ENCODE peak calls at places on chromosomes 6 and 20, in seven cellular contexts. X is breast epithelium; O is PC-9; Y is IMR-90; C is pancreas; T is right cardiac atrium; L is CD8-positive, alpha-beta memory T cell. V is an unnamed sample. For H3K4me1, the result is how much of the 10 kb centered on the place peaks cover.

GRCh38 chr6:617485-618100 is 39.3 kb downstream of the HUS1B start:
- DNase-seq in X (peak), O (peak), Y (no peak), C (no peak), T (no peak), L (peak), V (no peak)

GRCh38 chr20:24691901-24692351 is 222.5 kb downstream of the SYNDIG1 start:
- DNase-seq in X (peak), O (no peak), Y (no peak), C (no peak), T (no peak), L (no peak), V (no peak)

GRCh38 chr6:108477034-108477433 is 83.7 kb upstream of the FOXO3 start:
- DNase-seq in X (no peak), O (no peak), Y (no peak), C (no peak), T (no peak), L (no peak), V (no peak)

GRCh38 chr6:158718431-158719126 is 68.7 kb downstream of the SYTL3 start:
- DNase-seq in X (no peak), O (no peak), Y (no peak), C (peak), T (no peak), L (no peak), V (peak)

GRCh38 chr6:31007694-31008093 is 2.6 kb upstream of the MUC22 start:
- DNase-seq in X (no peak), O (peak), Y (peak), C (no peak), T (no peak), L (no peak), V (no peak)

GRCh38 chr6:75830959-75831885 is 82.2 kb downstream of the MYO6 start:
- DNase-seq in X (no peak), O (no peak), Y (peak), C (no peak), T (no peak), L (no peak), V (no peak)

GRCh38 chr20:9945406-9945805 is 89.4 kb upstream of the ANKEF1 start:
- DNase-seq in X (no peak), O (no peak), Y (peak), C (no peak), T (no peak), L (no peak), V (no peak)

GRCh38 chr6:37168809-37169457 is 1.0 kb upstream of the PIM1 start:
- DNase-seq in X (no peak), O (no peak), Y (no peak), C (no peak), T (peak), L (no peak), V (no peak)

GRCh38 chr6:168782211-168782729 is 341.3 kb downstream of the SMOC2 start:
- DNase-seq in X (no peak), O (no peak), Y (no peak), C (no peak), T (no peak), L (no peak), V (no peak)

GRCh38 chr20:11917663-11918062 is at the start of gene BTBD3:
- DNase-seq in X (peak), O (no peak), Y (peak), C (peak), T (peak), L (no peak), V (no peak)

GRCh38 chr20:20207291-20207690 is 155.0 kb downstream of the CFAP61 start:
- DNase-seq in X (no peak), O (no peak), Y (no peak), C (no peak), T (no peak), L (no peak), V (peak)

GRCh38 chr6:93418113-93418447 is 1.3 kb downstream of the EPHA7 start:
- DNase-seq in X (no peak), O (no peak), Y (no peak), C (no peak), T (no peak), L (no peak), V (no peak)

GRCh38 chr6:19269341-19269898 is 567.8 kb upstream of the ID4 start:
- DNase-seq in X (no peak), O (peak), Y (no peak), C (no peak), T (no peak), L (no peak), V (no peak)

GRCh38 chr6:140968062-140968461 is 1164.7 kb upstream of the GJE1 start:
- DNase-seq in X (no peak), O (no peak), Y (no peak), C (no peak), T (no peak), L (no peak), V (no peak)

GRCh38 chr6:141463237-141463977 is 669.3 kb upstream of the GJE1 start:
- DNase-seq in X (no peak), O (no peak), Y (peak), C (no peak), T (no peak), L (no peak), V (no peak)

GRCh38 chr20:62142252-62143117 is 709 bp downstream of the PSMA7 start:
- DNase-seq in X (no peak), O (no peak), Y (no peak), C (no peak), T (peak), L (no peak), V (no peak)

DNA sequence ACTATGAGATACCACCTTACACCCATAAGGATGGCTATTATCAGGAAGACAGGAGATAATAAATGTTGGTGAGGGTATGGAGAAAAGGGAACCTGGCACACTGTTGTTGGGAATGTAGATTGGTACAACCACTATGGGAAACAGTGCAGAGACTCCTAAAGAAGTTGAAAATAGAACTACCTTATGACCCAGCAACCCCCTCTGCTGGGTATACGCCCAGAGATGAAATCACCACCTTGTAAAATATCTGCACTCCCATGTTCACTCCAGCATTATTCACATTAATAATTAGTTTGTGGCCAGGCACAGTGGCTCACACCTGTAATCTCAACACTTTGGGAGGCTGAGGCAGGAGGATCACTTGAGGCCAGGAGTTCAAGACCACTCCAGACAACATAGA is 26.8 kb downstream of the ZBTB9 start:
- DNase-seq in X (no peak), O (no peak), Y (no peak), C (no peak), T (no peak), L (no peak), V (no peak)
- H3K4me1 ChIP-seq in X (under half), O (under half), Y (under half), C (under half), T (under half), L (under half), V (under half)

GRCh38 chr20:59025086-59025485 is 5.9 kb downstream of the TUBB1 start:
- DNase-seq in X (no peak), O (no peak), Y (no peak), C (no peak), T (no peak), L (no peak), V (no peak)

GRCh38 chr20:59025511-59025910 is 6.3 kb downstream of the TUBB1 start:
- DNase-seq in X (no peak), O (no peak), Y (no peak), C (no peak), T (no peak), L (no peak), V (no peak)

GRCh38 chr20:59026904-59027745 is 5.0 kb downstream of the ATP5F1E start:
- DNase-seq in X (no peak), O (no peak), Y (no peak), C (no peak), T (no peak), L (no peak), V (no peak)

GRCh38 chr20:59028812-59029211 is 3.3 kb downstream of the ATP5F1E start:
- DNase-seq in X (no peak), O (no peak), Y (peak), C (no peak), T (no peak), L (no peak), V (no peak)

DNA sequence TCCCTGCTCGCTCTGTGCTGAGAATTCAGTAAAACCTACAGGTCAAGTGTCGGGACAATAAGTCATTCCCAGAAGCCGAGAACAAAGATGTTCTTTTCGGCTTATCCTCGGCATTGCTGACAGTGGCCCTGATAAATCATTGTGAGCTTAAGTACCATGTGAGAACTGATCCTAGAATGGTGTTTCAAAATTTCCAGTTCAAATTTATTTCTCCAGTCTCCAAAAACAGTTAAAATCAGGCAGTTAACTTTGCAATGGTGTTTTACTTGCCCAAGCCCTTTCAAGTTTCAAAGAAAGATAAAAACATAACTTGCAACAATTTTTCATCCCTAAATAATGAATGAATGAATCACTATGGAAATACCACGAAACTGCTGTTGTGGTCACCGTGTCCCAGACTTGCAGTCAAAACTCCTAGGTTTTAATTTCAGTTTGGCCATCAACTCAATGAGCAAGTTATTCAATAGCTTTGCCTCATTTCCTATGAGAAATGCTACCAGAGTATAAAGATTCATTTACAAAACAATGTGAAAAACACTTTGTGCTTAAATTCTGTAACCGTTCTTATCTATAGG is 4.3 kb downstream of the ATP5F1E start:
- DNase-seq in X (no peak), O (no peak), Y (peak), C (no peak), T (no peak), L (no peak), V (no peak)
- H3K4me1 ChIP-seq in X (under half), O (under half), Y (under half), C (under half), T (under half), L (half or more), V (under half)

DNA sequence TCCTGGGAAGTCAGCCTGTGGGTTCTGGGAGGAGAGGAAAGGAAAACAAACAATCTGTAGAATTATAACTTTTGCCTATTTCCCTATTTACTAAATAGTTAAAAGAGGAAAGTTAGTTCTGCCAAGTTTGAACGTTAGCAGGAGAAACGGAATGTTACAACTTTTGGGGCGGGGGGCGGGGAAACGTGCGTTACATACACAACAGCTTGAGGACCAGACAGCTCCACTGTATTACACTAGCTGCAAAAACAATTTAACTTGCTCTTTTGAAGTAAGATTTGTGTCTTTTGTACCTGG is 501 bp upstream of the PRDM1 start:
- DNase-seq in X (no peak), O (no peak), Y (no peak), C (no peak), T (no peak), L (no peak), V (no peak)
- H3K4me1 ChIP-seq in X (under half), O (under half), Y (under half), C (under half), T (under half), L (half or more), V (under half)

GRCh38 chr6:36118550-36119107 is 11.7 kb upstream of the MAPK13 start:
- DNase-seq in X (peak), O (peak), Y (no peak), C (no peak), T (no peak), L (peak), V (no peak)

GRCh38 chr6:36120539-36120938 is 9.8 kb upstream of the MAPK13 start:
- DNase-seq in X (peak), O (peak), Y (no peak), C (no peak), T (no peak), L (peak), V (no peak)

GRCh38 chr6:36120979-36121706 is 9.2 kb upstream of the MAPK13 start:
- DNase-seq in X (peak), O (peak), Y (no peak), C (no peak), T (peak), L (peak), V (no peak)

GRCh38 chr6:36119209-36119608 is 11.1 kb upstream of the MAPK13 start:
- DNase-seq in X (no peak), O (no peak), Y (no peak), C (no peak), T (no peak), L (no peak), V (no peak)

DNA sequence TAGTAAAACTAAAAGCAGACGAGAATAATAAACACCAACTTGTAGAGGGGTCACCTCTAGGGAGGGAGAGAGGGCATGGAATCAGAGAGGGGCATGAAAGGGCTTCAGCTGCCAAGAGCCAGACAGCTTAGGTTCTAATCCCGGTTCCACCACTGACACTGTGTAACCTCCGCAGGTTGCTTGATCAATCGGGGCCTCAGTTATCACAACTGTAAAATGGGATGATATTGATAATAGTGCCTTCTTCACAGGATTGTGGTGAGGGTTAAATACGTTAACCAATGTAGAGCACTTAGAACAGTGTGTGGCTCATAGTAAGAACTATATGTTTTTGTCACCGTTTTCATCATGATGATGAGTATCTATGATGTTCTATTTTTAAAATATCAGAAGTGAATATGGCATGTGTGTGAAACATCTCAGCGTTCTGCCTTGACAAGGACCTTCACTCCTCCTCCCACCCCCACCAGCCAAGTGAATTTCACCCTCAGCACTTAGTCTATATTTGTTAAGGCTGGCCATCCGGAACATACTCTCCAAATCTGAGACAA is 10.3 kb upstream of the MAPK13 start:
- DNase-seq in X (no peak), O (no peak), Y (no peak), C (no peak), T (no peak), L (no peak), V (no peak)
- H3K4me1 ChIP-seq in X (under half), O (half or more), Y (under half), C (under half), T (under half), L (half or more), V (under half)

GRCh38 chr20:23156842-23157423 is 70.8 kb upstream of the CD93 start:
- DNase-seq in X (no peak), O (no peak), Y (no peak), C (no peak), T (no peak), L (no peak), V (no peak)
- H3K4me1 ChIP-seq in X (under half), O (half or more), Y (under half), C (under half), T (under half), L (under half), V (under half)

DNA sequence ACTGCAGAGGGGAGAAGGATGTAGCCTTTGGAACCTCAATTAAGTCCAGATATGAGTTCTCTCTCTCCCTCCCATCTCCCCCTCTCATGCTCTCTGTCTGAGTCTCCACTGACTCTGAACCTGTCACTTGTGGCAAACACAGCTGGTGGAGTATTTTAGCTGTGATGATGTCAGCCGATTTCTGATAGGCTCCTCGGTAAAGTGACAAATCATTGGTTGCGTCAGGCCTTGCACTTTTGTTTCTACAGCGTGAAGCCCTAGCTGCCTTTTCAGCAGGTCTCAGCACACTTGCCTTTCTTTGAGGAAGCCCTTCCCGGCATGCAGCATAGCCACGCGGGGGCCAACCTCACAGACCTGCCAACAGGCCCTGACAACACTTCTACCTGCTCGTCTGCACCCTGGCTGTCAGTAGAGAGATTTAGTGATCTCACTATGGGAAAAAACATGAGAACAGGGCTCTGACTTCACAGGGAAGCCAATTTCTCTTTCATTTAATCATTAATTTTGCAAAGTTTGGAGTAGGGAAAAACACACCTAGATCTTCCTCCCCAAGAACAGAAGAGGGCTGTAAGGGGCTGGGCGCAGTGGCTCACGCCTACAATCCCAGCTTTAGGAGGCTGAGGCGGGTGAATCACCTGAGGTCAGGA is 84.4 kb downstream of the GMPR start:
- DNase-seq in X (no peak), O (no peak), Y (peak), C (no peak), T (peak), L (peak), V (no peak)
- H3K4me1 ChIP-seq in X (under half), O (under half), Y (under half), C (under half), T (under half), L (half or more), V (under half)

GRCh38 chr6:167679791-167680604 is 146.7 kb upstream of the AFDN start:
- DNase-seq in X (no peak), O (no peak), Y (no peak), C (no peak), T (no peak), L (no peak), V (no peak)

GRCh38 chr6:167677422-167677789 is 149.3 kb upstream of the AFDN start:
- DNase-seq in X (no peak), O (no peak), Y (no peak), C (no peak), T (no peak), L (no peak), V (no peak)

GRCh38 chr6:167676666-167677421 is 149.9 kb upstream of the AFDN start:
- DNase-seq in X (no peak), O (no peak), Y (no peak), C (no peak), T (no peak), L (no peak), V (no peak)

GRCh38 chr6:167679137-167679736 is 147.5 kb upstream of the AFDN start:
- DNase-seq in X (no peak), O (no peak), Y (no peak), C (no peak), T (no peak), L (no peak), V (no peak)

DNA sequence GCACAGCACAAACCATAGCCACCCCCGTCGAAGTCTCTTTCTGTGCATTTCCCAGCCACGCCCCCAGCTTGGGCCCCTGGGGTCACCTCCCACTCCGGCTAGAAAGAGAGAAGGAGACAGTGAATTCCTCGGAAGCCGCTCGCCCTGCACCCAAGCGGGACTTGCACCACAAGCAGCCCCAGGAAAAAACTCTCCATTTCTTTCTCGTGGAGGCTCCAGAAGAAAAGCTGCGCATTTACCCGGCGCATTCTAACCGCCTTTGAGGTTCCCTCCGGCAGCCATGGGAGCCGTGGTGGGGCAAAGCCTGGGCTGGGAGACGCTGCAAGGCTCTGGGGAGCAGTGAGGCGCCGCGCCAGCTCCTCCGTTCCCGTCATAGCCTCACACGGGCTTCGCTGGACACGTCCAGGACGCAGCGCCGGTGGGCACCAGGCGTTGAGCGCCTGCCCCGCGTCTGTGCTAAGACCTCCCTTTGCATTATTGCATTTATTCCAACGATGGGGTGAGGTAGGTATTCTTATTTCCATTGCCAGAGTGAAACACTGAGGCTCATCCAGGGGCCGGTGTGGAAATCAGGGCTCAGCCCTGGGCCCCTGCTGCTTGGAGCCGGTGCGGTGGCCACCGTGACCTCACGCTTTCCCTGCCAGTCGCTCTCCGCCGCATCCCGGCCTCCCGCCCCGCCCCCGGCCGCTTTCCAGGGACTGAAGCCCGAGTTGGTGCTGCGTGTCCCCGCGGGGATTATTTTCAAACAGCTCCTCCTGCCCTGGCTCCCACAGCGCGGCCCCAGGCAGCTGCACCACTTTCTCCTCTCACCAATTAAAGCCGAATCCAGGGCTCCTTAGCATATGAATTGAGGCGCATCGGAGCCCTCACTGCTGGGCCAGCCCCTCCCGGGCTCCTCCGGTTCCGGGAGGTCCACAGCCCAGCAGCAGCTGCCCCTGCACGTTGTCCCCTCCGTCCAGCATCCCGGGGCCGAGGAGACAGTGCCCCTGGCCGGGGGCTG is 148.3 kb upstream of the AFDN start:
- DNase-seq in X (no peak), O (no peak), Y (no peak), C (peak), T (peak), L (no peak), V (peak)
- H3K4me1 ChIP-seq in X (under half), O (under half), Y (under half), C (under half), T (under half), L (under half), V (under half)

GRCh38 chr6:157187182-157188093 is 135.9 kb downstream of the TMEM242 start:
- DNase-seq in X (no peak), O (no peak), Y (no peak), C (no peak), T (no peak), L (no peak), V (no peak)

GRCh38 chr6:157186785-157187181 is 136.5 kb downstream of the TMEM242 start:
- DNase-seq in X (no peak), O (no peak), Y (no peak), C (no peak), T (no peak), L (no peak), V (no peak)

GRCh38 chr6:157182503-157183254 is 140.6 kb downstream of the TMEM242 start:
- DNase-seq in X (no peak), O (no peak), Y (no peak), C (no peak), T (no peak), L (no peak), V (no peak)

GRCh38 chr6:157184202-157185015 is 138.9 kb downstream of the TMEM242 start:
- DNase-seq in X (peak), O (peak), Y (peak), C (peak), T (peak), L (peak), V (peak)

GRCh38 chr6:157185171-157185570 is 138.1 kb downstream of the TMEM242 start:
- DNase-seq in X (no peak), O (no peak), Y (no peak), C (no peak), T (no peak), L (no peak), V (no peak)
- H3K4me1 ChIP-seq in X (under half), O (under half), Y (under half), C (under half), T (under half), L (under half), V (under half)